ENCODE peak calls at places on chromosomes 12 and 14, in ten cellular contexts. V is OCI-LY7; O is heart right ventricle; L is brain microvascular endothelial cell; S is testis; M is ascending aorta; P is mucosa of descending colon; E is CD8-positive, alpha-beta T cell; J is fibroblast of lung; Q is esophagus squamous epithelium. W is an unnamed sample. For H3K36me3, the result is how much of the 10 kb centered on the place peaks cover.

GRCh38 chr14:56046546-56046945 is 71.7 kb upstream of the PELI2 start:
- DNase-seq in V (no peak), O (no peak), L (no peak), S (no peak), M (no peak), P (no peak), E (no peak), J (no peak), Q (no peak), W (no peak)

GRCh38 chr12:89567691-89568239 is 41.9 kb upstream of the POC1B start:
- DNase-seq in V (no peak), O (no peak), L (no peak), S (no peak), M (no peak), P (no peak), E (no peak), J (no peak), Q (no peak), W (no peak)

GRCh38 chr14:100900837-100901390 is 2.6 kb downstream of the RTL1 start:
- DNase-seq in V (peak), O (no peak), L (no peak), S (peak), M (no peak), P (peak), E (no peak), J (peak), Q (no peak), W (no peak)

GRCh38 chr14:98069712-98070133 is 1202.3 kb downstream of the BCL11B start:
- DNase-seq in V (no peak), O (no peak), L (peak), S (no peak), M (no peak), P (no peak), E (no peak), J (peak), Q (no peak), W (no peak)

GRCh38 chr14:22314183-22314820 is 274.7 kb downstream of the DAD1 start:
- DNase-seq in V (peak), O (peak), L (peak), S (peak), M (no peak), P (no peak), E (no peak), J (peak), Q (no peak), W (peak)

GRCh38 chr14:59768855-59769254 is 101.7 kb downstream of the RTN1 start:
- DNase-seq in V (no peak), O (no peak), L (no peak), S (no peak), M (no peak), P (no peak), E (no peak), J (peak), Q (no peak), W (no peak)

GRCh38 chr12:92400006-92400405 is 254.4 kb upstream of the BTG1 start:
- DNase-seq in V (peak), O (no peak), L (no peak), S (no peak), M (no peak), P (no peak), E (no peak), J (no peak), Q (no peak), W (no peak)

GRCh38 chr14:77965919-77966435 is 166.1 kb downstream of the ADCK1 start:
- DNase-seq in V (no peak), O (no peak), L (peak), S (peak), M (no peak), P (peak), E (no peak), J (peak), Q (no peak), W (no peak)

GRCh38 chr12:96094201-96094600 is 58.8 kb upstream of the LTA4H start:
- DNase-seq in V (no peak), O (peak), L (peak), S (no peak), M (no peak), P (no peak), E (no peak), J (peak), Q (no peak), W (no peak)

GRCh38 chr14:91352696-91353692 is 64.6 kb downstream of the CCDC88C start:
- DNase-seq in V (peak), O (no peak), L (no peak), S (no peak), M (no peak), P (no peak), E (no peak), J (no peak), Q (no peak), W (no peak)

GRCh38 chr14:96783306-96784224 is 13.6 kb upstream of the VRK1 start:
- DNase-seq in V (no peak), O (no peak), L (no peak), S (no peak), M (no peak), P (no peak), E (no peak), J (peak), Q (no peak), W (no peak)

GRCh38 chr12:32110942-32111341 is 4.3 kb downstream of the BICD1 start:
- DNase-seq in V (no peak), O (no peak), L (no peak), S (no peak), M (no peak), P (no peak), E (no peak), J (no peak), Q (no peak), W (no peak)

GRCh38 chr12:57983858-57984505 is 42.6 kb downstream of the ATP23 start:
- DNase-seq in V (no peak), O (no peak), L (no peak), S (no peak), M (no peak), P (no peak), E (no peak), J (no peak), Q (no peak), W (no peak)

GRCh38 chr12:113822986-113823385 is 143.1 kb downstream of the RBM19 start:
- DNase-seq in V (no peak), O (no peak), L (no peak), S (no peak), M (no peak), P (no peak), E (no peak), J (no peak), Q (no peak), W (no peak)

DNA sequence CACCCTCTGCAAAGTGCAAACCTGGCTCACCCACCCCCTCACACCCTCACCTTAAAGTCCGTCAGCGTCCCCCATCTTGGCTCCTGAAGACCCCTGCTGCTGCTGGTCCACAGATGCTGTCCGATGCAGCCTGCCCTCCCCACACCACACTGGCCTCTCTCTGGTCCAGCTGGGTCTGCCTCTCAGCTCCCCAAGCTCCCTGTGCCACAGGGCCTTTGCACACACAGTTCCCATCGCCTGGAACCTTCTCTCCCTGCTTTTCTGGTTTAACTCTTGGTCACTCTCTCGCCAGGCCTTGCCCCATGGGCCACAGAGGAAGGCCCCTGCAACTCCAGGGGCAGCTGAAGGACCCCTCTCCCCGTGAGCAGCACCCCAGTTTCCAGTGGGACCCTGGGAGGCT is 44.9 kb downstream of the TESC start:
- DNase-seq in V (no peak), O (no peak), L (no peak), S (no peak), M (no peak), P (no peak), E (no peak), J (no peak), Q (no peak), W (no peak)
- H3K36me3 ChIP-seq in V (under half), O (under half), L (under half), S (under half), M (under half), P (under half), E (under half), J (under half), Q (under half), W (under half)

DNA sequence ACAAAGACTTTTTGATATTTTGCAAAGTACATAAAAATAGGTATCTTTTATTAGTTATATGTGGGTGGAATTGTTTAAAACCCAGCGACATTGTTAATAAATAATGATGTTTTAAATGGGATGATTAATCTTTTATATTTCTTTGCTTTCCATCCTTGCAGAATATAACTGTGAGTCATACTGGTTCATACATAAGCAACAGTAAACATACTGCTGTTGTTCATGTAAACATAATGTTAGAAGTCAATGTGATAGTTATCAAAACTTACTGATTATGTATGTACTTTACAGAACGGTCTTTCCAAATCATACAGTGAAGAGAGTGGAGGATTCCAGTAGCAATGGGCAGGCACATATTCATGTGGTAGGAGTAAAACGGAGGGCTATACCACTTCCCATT is 119.8 kb downstream of the ARID2 start:
- DNase-seq in V (no peak), O (no peak), L (no peak), S (no peak), M (no peak), P (no peak), E (no peak), J (no peak), Q (no peak), W (no peak)
- H3K36me3 ChIP-seq in V (half or more), O (under half), L (under half), S (under half), M (under half), P (under half), E (under half), J (under half), Q (under half), W (under half)

GRCh38 chr12:132550830-132551229 is 59.6 kb downstream of the LRCOL1 start:
- DNase-seq in V (no peak), O (no peak), L (no peak), S (no peak), M (no peak), P (no peak), E (no peak), J (no peak), Q (no peak), W (no peak)

GRCh38 chr12:132548430-132549058 is 58.6 kb downstream of the FBRSL1 start:
- DNase-seq in V (no peak), O (no peak), L (no peak), S (no peak), M (no peak), P (no peak), E (no peak), J (no peak), Q (no peak), W (no peak)

GRCh38 chr12:132549059-132549458 is 59.1 kb downstream of the FBRSL1 start:
- DNase-seq in V (no peak), O (no peak), L (no peak), S (no peak), M (no peak), P (no peak), E (no peak), J (no peak), Q (no peak), W (no peak)

GRCh38 chr12:132551271-132552120 is 58.9 kb downstream of the LRCOL1 start:
- DNase-seq in V (no peak), O (no peak), L (no peak), S (no peak), M (no peak), P (no peak), E (no peak), J (no peak), Q (no peak), W (no peak)

GRCh38 chr12:132550014-132550802 is 60.2 kb downstream of the LRCOL1 start:
- DNase-seq in V (no peak), O (no peak), L (no peak), S (peak), M (no peak), P (no peak), E (no peak), J (no peak), Q (no peak), W (no peak)
- H3K36me3 ChIP-seq in V (under half), O (under half), L (under half), S (under half), M (under half), P (under half), E (under half), J (under half), Q (under half), W (under half)

GRCh38 chr12:269216-269615 is 6.6 kb upstream of the SLC6A13 start:
- DNase-seq in V (no peak), O (no peak), L (peak), S (peak), M (no peak), P (no peak), E (no peak), J (no peak), Q (no peak), W (no peak)

GRCh38 chr12:268483-268840 is 5.8 kb upstream of the SLC6A13 start:
- DNase-seq in V (no peak), O (no peak), L (no peak), S (no peak), M (no peak), P (no peak), E (no peak), J (no peak), Q (no peak), W (no peak)

GRCh38 chr12:275784-276183 is 13.1 kb upstream of the SLC6A13 start:
- DNase-seq in V (no peak), O (no peak), L (no peak), S (no peak), M (no peak), P (no peak), E (no peak), J (no peak), Q (no peak), W (no peak)

GRCh38 chr12:271165-271564 is 8.5 kb upstream of the SLC6A13 start:
- DNase-seq in V (no peak), O (no peak), L (no peak), S (peak), M (no peak), P (no peak), E (no peak), J (no peak), Q (no peak), W (no peak)

DNA sequence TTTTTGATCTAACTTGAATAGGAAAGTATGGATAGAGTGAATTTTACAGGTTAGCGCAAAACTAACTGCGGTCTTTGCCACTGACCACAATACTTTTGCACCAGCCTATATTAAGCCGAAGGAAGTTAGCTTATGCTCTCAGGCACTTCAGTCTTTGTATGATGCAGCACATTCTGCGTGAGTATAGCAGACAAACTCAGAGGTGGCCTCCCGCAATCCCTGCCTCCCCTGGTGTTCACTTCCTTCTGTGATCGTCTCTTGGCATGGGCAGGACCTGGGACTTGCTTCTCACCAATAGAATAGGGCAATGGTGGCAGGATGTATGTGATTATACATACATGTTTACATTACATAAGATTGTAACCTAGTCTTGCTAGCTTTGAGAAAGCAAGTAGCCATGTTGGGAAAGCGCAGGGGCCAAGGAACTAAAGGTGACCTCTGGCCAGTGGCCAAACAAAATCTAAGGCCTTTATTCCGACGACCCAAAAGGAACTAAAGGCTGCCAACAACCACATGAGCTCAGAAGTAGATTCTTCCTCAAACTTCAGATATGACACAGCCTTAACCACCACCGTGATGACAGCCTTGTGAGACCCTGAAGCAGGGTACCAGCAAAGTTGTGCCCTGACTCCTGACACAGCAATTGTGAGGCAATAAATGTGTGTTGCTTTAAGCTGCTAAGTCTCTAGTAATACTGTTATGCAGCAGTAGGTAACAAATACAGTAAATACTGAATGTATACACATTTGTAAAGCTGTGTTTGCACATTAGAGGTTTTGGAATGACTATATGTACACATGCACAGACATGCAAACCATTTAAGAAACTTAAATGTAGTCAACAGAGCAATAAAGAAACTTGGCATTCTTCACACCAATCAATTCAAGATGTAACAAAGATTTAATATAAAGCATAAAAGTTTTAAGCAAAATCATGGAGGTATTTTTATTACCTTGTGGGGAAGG is 10.6 kb upstream of the SLC6A13 start:
- DNase-seq in V (no peak), O (no peak), L (peak), S (no peak), M (no peak), P (no peak), E (no peak), J (no peak), Q (no peak), W (no peak)
- H3K36me3 ChIP-seq in V (under half), O (under half), L (under half), S (under half), M (under half), P (under half), E (under half), J (under half), Q (under half), W (under half)